ENCODE peak calls at places on chromosomes 13 and 19, in eight cellular contexts. J is activated T-helper 1 cell treated with anti-CD3 and anti-CD28 coated beads, Interleukin-2, amount 50 U/mL, for 16 hours; L is CD8-positive, alpha-beta memory T cell; A is ELR; G is mesothelial cell of epicardium; C is H54; P is RWPE1; Z is progenitor cell of endocrine pancreas. B is an unnamed sample.

GRCh38 chr13:30105381-30105780 is 202.0 kb downstream of the KATNAL1 start:
- DNase-seq in A (no peak), Z (no peak), G (no peak), P (no peak), J (no peak), L (no peak), C (no peak), B (no peak)

GRCh38 chr13:81488021-81488420 is 1147.1 kb upstream of the SPRY2 start:
- DNase-seq in A (no peak), C (no peak), J (no peak), G (no peak), L (no peak), P (no peak), Z (no peak), B (peak; percentile 15)

GRCh38 chr19:13825489-13826475 is 30.5 kb downstream of the ZSWIM4 start:
- DNase-seq in L (no peak), P (no peak), Z (no peak), J (no peak), A (peak; percentile 55), C (no peak), G (no peak), B (peak; percentile 50)

GRCh38 chr19:35641515-35642151 is at the start of gene ETV2:
- DNase-seq in A (peak; percentile 39), G (no peak), L (peak; percentile 58), J (peak; percentile 24), Z (no peak), P (no peak), C (no peak), B (no peak)

GRCh38 chr19:5990289-5990797 is 12.4 kb upstream of the RANBP3 start:
- DNase-seq in C (peak; percentile 41), A (no peak), P (no peak), J (no peak), G (no peak), L (no peak), Z (no peak), B (peak; percentile 19)

GRCh38 chr19:50330365-50331078 is 1.3 kb upstream of the KCNC3 start:
- DNase-seq in A (peak; percentile 22), Z (peak; percentile 87), C (peak; percentile 92), J (peak; percentile 62), P (peak; percentile 53), G (peak; percentile 93), L (peak; percentile 72), B (no peak)

GRCh38 chr19:10952809-10953208 is 8.0 kb upstream of the SMARCA4 start:
- DNase-seq in P (peak; percentile 56), Z (no peak), L (no peak), C (no peak), G (no peak), J (no peak), A (no peak), B (no peak)

GRCh38 chr13:22744688-22745452 is 435.9 kb upstream of the SGCG start:
- DNase-seq in C (no peak), G (no peak), P (no peak), A (no peak), L (no peak), Z (no peak), J (no peak), B (no peak)

GRCh38 chr13:98273824-98274786 is 97.0 kb upstream of the RNF113B start:
- DNase-seq in Z (no peak), P (no peak), L (no peak), G (no peak), C (no peak), J (no peak), A (no peak), B (no peak)

GRCh38 chr19:14183741-14184395 is 22.1 kb downstream of the ADGRL1 start:
- DNase-seq in C (no peak), P (no peak), J (no peak), A (no peak), Z (no peak), L (no peak), G (no peak), B (no peak)

GRCh38 chr13:76852991-76853390 is 33.2 kb downstream of the KCTD12 start:
- DNase-seq in Z (no peak), P (peak; percentile 51), J (no peak), C (no peak), G (no peak), A (peak; percentile 73), L (no peak), B (peak; percentile 95)